ENCODE peak calls at places on chromosomes 16 and 17, in seven cellular contexts. One of them, this sample, is unnamed.

GRCh38 chr17:42832213-42832933 is 824 bp upstream of the PSME3 start:
- DNase-seq in bronchial epithelial cell: peak
- DNase-seq in ELR: peak
- DNase-seq in mammary epithelial cell: no peak
- DNase-seq in stimulated activated naive CD8-positive, alpha-beta T cell treated with anti-CD3 and anti-CD28 coated beads, Interleukin-15, Interleukin-2, amounts not matched to agents 100 U/mL and 50 U/mL, for 24 hours: no peak
- DNase-seq in HuH-7: no peak
- DNase-seq in cardiac fibroblast: no peak
- DNase-seq in this sample: no peak

GRCh38 chr17:64781013-64781392 is 118.9 kb upstream of the SMURF2 start:
- DNase-seq in bronchial epithelial cell: no peak
- DNase-seq in ELR: no peak
- DNase-seq in mammary epithelial cell: no peak
- DNase-seq in stimulated activated naive CD8-positive, alpha-beta T cell treated with anti-CD3 and anti-CD28 coated beads, Interleukin-15, Interleukin-2, amounts not matched to agents 100 U/mL and 50 U/mL, for 24 hours: no peak
- DNase-seq in HuH-7: no peak
- DNase-seq in cardiac fibroblast: no peak
- DNase-seq in this sample: no peak

GRCh38 chr16:47323241-47323640 is 137.6 kb downstream of the ITFG1 start:
- DNase-seq in bronchial epithelial cell: no peak
- DNase-seq in ELR: peak
- DNase-seq in mammary epithelial cell: no peak
- DNase-seq in stimulated activated naive CD8-positive, alpha-beta T cell treated with anti-CD3 and anti-CD28 coated beads, Interleukin-15, Interleukin-2, amounts not matched to agents 100 U/mL and 50 U/mL, for 24 hours: no peak
- DNase-seq in HuH-7: no peak
- DNase-seq in cardiac fibroblast: no peak
- DNase-seq in this sample: no peak

GRCh38 chr16:77452243-77452642 is 17.4 kb upstream of the ADAMTS18 start:
- DNase-seq in bronchial epithelial cell: no peak
- DNase-seq in ELR: no peak
- DNase-seq in mammary epithelial cell: no peak
- DNase-seq in stimulated activated naive CD8-positive, alpha-beta T cell treated with anti-CD3 and anti-CD28 coated beads, Interleukin-15, Interleukin-2, amounts not matched to agents 100 U/mL and 50 U/mL, for 24 hours: no peak
- DNase-seq in HuH-7: no peak
- DNase-seq in cardiac fibroblast: no peak
- DNase-seq in this sample: no peak

GRCh38 chr17:58402679-58403078 is 14.7 kb downstream of the RNF43 start:
- DNase-seq in bronchial epithelial cell: peak
- DNase-seq in ELR: peak
- DNase-seq in mammary epithelial cell: peak
- DNase-seq in stimulated activated naive CD8-positive, alpha-beta T cell treated with anti-CD3 and anti-CD28 coated beads, Interleukin-15, Interleukin-2, amounts not matched to agents 100 U/mL and 50 U/mL, for 24 hours: no peak
- DNase-seq in HuH-7: no peak
- DNase-seq in cardiac fibroblast: peak
- DNase-seq in this sample: no peak

GRCh38 chr17:78416311-78416711 is 37.9 kb downstream of the PGS1 start:
- DNase-seq in bronchial epithelial cell: no peak
- DNase-seq in ELR: no peak
- DNase-seq in mammary epithelial cell: no peak
- DNase-seq in stimulated activated naive CD8-positive, alpha-beta T cell treated with anti-CD3 and anti-CD28 coated beads, Interleukin-15, Interleukin-2, amounts not matched to agents 100 U/mL and 50 U/mL, for 24 hours: no peak
- DNase-seq in HuH-7: no peak
- DNase-seq in cardiac fibroblast: no peak
- DNase-seq in this sample: no peak

GRCh38 chr17:64074704-64075484 is 54.5 kb upstream of the ICAM2 start:
- DNase-seq in bronchial epithelial cell: peak
- DNase-seq in ELR: peak
- DNase-seq in mammary epithelial cell: peak
- DNase-seq in stimulated activated naive CD8-positive, alpha-beta T cell treated with anti-CD3 and anti-CD28 coated beads, Interleukin-15, Interleukin-2, amounts not matched to agents 100 U/mL and 50 U/mL, for 24 hours: no peak
- DNase-seq in HuH-7: no peak
- DNase-seq in cardiac fibroblast: peak
- DNase-seq in this sample: no peak

GRCh38 chr17:8963665-8964258 is 1.7 kb downstream of the PIK3R5 start:
- DNase-seq in bronchial epithelial cell: no peak
- DNase-seq in ELR: no peak
- DNase-seq in mammary epithelial cell: no peak
- DNase-seq in stimulated activated naive CD8-positive, alpha-beta T cell treated with anti-CD3 and anti-CD28 coated beads, Interleukin-15, Interleukin-2, amounts not matched to agents 100 U/mL and 50 U/mL, for 24 hours: no peak
- DNase-seq in HuH-7: no peak
- DNase-seq in cardiac fibroblast: no peak
- DNase-seq in this sample: no peak

GRCh38 chr17:3678095-3678820 is 9.6 kb downstream of the EMC6 start:
- DNase-seq in bronchial epithelial cell: no peak
- DNase-seq in ELR: no peak
- DNase-seq in mammary epithelial cell: peak
- DNase-seq in stimulated activated naive CD8-positive, alpha-beta T cell treated with anti-CD3 and anti-CD28 coated beads, Interleukin-15, Interleukin-2, amounts not matched to agents 100 U/mL and 50 U/mL, for 24 hours: no peak
- DNase-seq in HuH-7: no peak
- DNase-seq in cardiac fibroblast: peak
- DNase-seq in this sample: no peak

GRCh38 chr17:17516315-17516930 is 20.2 kb upstream of the RASD1 start:
- DNase-seq in bronchial epithelial cell: no peak
- DNase-seq in ELR: no peak
- DNase-seq in mammary epithelial cell: no peak
- DNase-seq in stimulated activated naive CD8-positive, alpha-beta T cell treated with anti-CD3 and anti-CD28 coated beads, Interleukin-15, Interleukin-2, amounts not matched to agents 100 U/mL and 50 U/mL, for 24 hours: no peak
- DNase-seq in HuH-7: no peak
- DNase-seq in cardiac fibroblast: no peak
- DNase-seq in this sample: no peak

GRCh38 chr17:10224592-10225195 is 26.3 kb upstream of the GAS7 start:
- DNase-seq in bronchial epithelial cell: no peak
- DNase-seq in ELR: no peak
- DNase-seq in mammary epithelial cell: no peak
- DNase-seq in stimulated activated naive CD8-positive, alpha-beta T cell treated with anti-CD3 and anti-CD28 coated beads, Interleukin-15, Interleukin-2, amounts not matched to agents 100 U/mL and 50 U/mL, for 24 hours: no peak
- DNase-seq in HuH-7: no peak
- DNase-seq in cardiac fibroblast: no peak
- DNase-seq in this sample: no peak

GRCh38 chr16:21523411-21524067 is 75.8 kb upstream of the METTL9 start:
- DNase-seq in bronchial epithelial cell: no peak
- DNase-seq in ELR: no peak
- DNase-seq in mammary epithelial cell: no peak
- DNase-seq in stimulated activated naive CD8-positive, alpha-beta T cell treated with anti-CD3 and anti-CD28 coated beads, Interleukin-15, Interleukin-2, amounts not matched to agents 100 U/mL and 50 U/mL, for 24 hours: no peak
- DNase-seq in HuH-7: no peak
- DNase-seq in cardiac fibroblast: no peak
- DNase-seq in this sample: no peak

GRCh38 chr17:9926150-9926804 is 21.2 kb upstream of the RCVRN start:
- DNase-seq in bronchial epithelial cell: peak
- DNase-seq in ELR: no peak
- DNase-seq in mammary epithelial cell: peak
- DNase-seq in stimulated activated naive CD8-positive, alpha-beta T cell treated with anti-CD3 and anti-CD28 coated beads, Interleukin-15, Interleukin-2, amounts not matched to agents 100 U/mL and 50 U/mL, for 24 hours: no peak
- DNase-seq in HuH-7: no peak
- DNase-seq in cardiac fibroblast: no peak
- DNase-seq in this sample: no peak

GRCh38 chr16:10114411-10114810 is 67.8 kb downstream of the GRIN2A start:
- DNase-seq in bronchial epithelial cell: no peak
- DNase-seq in ELR: peak
- DNase-seq in mammary epithelial cell: peak
- DNase-seq in stimulated activated naive CD8-positive, alpha-beta T cell treated with anti-CD3 and anti-CD28 coated beads, Interleukin-15, Interleukin-2, amounts not matched to agents 100 U/mL and 50 U/mL, for 24 hours: no peak
- DNase-seq in HuH-7: no peak
- DNase-seq in cardiac fibroblast: peak
- DNase-seq in this sample: no peak

GRCh38 chr17:40074175-40074512 is 11.4 kb downstream of the THRA start:
- DNase-seq in bronchial epithelial cell: no peak
- DNase-seq in ELR: no peak
- DNase-seq in mammary epithelial cell: no peak
- DNase-seq in stimulated activated naive CD8-positive, alpha-beta T cell treated with anti-CD3 and anti-CD28 coated beads, Interleukin-15, Interleukin-2, amounts not matched to agents 100 U/mL and 50 U/mL, for 24 hours: no peak
- DNase-seq in HuH-7: no peak
- DNase-seq in cardiac fibroblast: no peak
- DNase-seq in this sample: no peak

GRCh38 chr17:31148205-31148604 is 53.4 kb downstream of the NF1 start:
- DNase-seq in bronchial epithelial cell: no peak
- DNase-seq in ELR: peak
- DNase-seq in mammary epithelial cell: no peak
- DNase-seq in stimulated activated naive CD8-positive, alpha-beta T cell treated with anti-CD3 and anti-CD28 coated beads, Interleukin-15, Interleukin-2, amounts not matched to agents 100 U/mL and 50 U/mL, for 24 hours: no peak
- DNase-seq in HuH-7: no peak
- DNase-seq in cardiac fibroblast: peak
- DNase-seq in this sample: no peak

GRCh38 chr16:58393138-58393504 is 850 bp downstream of the GINS3 start:
- DNase-seq in bronchial epithelial cell: peak
- DNase-seq in ELR: peak
- DNase-seq in mammary epithelial cell: no peak
- DNase-seq in stimulated activated naive CD8-positive, alpha-beta T cell treated with anti-CD3 and anti-CD28 coated beads, Interleukin-15, Interleukin-2, amounts not matched to agents 100 U/mL and 50 U/mL, for 24 hours: no peak
- DNase-seq in HuH-7: peak
- DNase-seq in cardiac fibroblast: peak
- DNase-seq in this sample: no peak

GRCh38 chr16:75461575-75461974 is 2.9 kb downstream of the TMEM170A start:
- DNase-seq in bronchial epithelial cell: no peak
- DNase-seq in ELR: no peak
- DNase-seq in mammary epithelial cell: no peak
- DNase-seq in stimulated activated naive CD8-positive, alpha-beta T cell treated with anti-CD3 and anti-CD28 coated beads, Interleukin-15, Interleukin-2, amounts not matched to agents 100 U/mL and 50 U/mL, for 24 hours: no peak
- DNase-seq in HuH-7: no peak
- DNase-seq in cardiac fibroblast: no peak
- DNase-seq in this sample: no peak

GRCh38 chr17:31425646-31426045 is 34.2 kb downstream of the RAB11FIP4 start:
- DNase-seq in bronchial epithelial cell: no peak
- DNase-seq in ELR: no peak
- DNase-seq in mammary epithelial cell: no peak
- DNase-seq in stimulated activated naive CD8-positive, alpha-beta T cell treated with anti-CD3 and anti-CD28 coated beads, Interleukin-15, Interleukin-2, amounts not matched to agents 100 U/mL and 50 U/mL, for 24 hours: no peak
- DNase-seq in HuH-7: no peak
- DNase-seq in cardiac fibroblast: no peak
- DNase-seq in this sample: no peak

GRCh38 chr17:8875957-8876356 is 8.5 kb upstream of the PIK3R6 start:
- DNase-seq in bronchial epithelial cell: peak
- DNase-seq in ELR: peak
- DNase-seq in mammary epithelial cell: peak
- DNase-seq in stimulated activated naive CD8-positive, alpha-beta T cell treated with anti-CD3 and anti-CD28 coated beads, Interleukin-15, Interleukin-2, amounts not matched to agents 100 U/mL and 50 U/mL, for 24 hours: no peak
- DNase-seq in HuH-7: no peak
- DNase-seq in cardiac fibroblast: peak
- DNase-seq in this sample: no peak

GRCh38 chr16:17346774-17347569 is 123.8 kb downstream of the XYLT1 start:
- DNase-seq in bronchial epithelial cell: no peak
- DNase-seq in ELR: no peak
- DNase-seq in mammary epithelial cell: no peak
- DNase-seq in stimulated activated naive CD8-positive, alpha-beta T cell treated with anti-CD3 and anti-CD28 coated beads, Interleukin-15, Interleukin-2, amounts not matched to agents 100 U/mL and 50 U/mL, for 24 hours: peak
- DNase-seq in HuH-7: no peak
- DNase-seq in cardiac fibroblast: no peak
- DNase-seq in this sample: no peak

GRCh38 chr16:49560018-49560830 is 186.6 kb downstream of the C16orf78 start:
- DNase-seq in bronchial epithelial cell: no peak
- DNase-seq in ELR: no peak
- DNase-seq in mammary epithelial cell: no peak
- DNase-seq in stimulated activated naive CD8-positive, alpha-beta T cell treated with anti-CD3 and anti-CD28 coated beads, Interleukin-15, Interleukin-2, amounts not matched to agents 100 U/mL and 50 U/mL, for 24 hours: no peak
- DNase-seq in HuH-7: no peak
- DNase-seq in cardiac fibroblast: peak
- DNase-seq in this sample: no peak

GRCh38 chr17:60089097-60089844 is 10.6 kb upstream of the HEATR6 start:
- DNase-seq in bronchial epithelial cell: no peak
- DNase-seq in ELR: no peak
- DNase-seq in mammary epithelial cell: no peak
- DNase-seq in stimulated activated naive CD8-positive, alpha-beta T cell treated with anti-CD3 and anti-CD28 coated beads, Interleukin-15, Interleukin-2, amounts not matched to agents 100 U/mL and 50 U/mL, for 24 hours: no peak
- DNase-seq in HuH-7: no peak
- DNase-seq in cardiac fibroblast: no peak
- DNase-seq in this sample: no peak